ENCODE peak calls at places on chromosomes 12 and 14, in ten cellular contexts. One of them, this sample, is unnamed.
A peak's percentile ranks its signal among the peaks of the same experiment; 100 is the strongest.

GRCh38 chr12:96107236-96107635 is 71.8 kb upstream of the LTA4H start:
- DNase-seq in B cell: no peak
- DNase-seq in fibroblast of the aortic adventitia: no peak
- DNase-seq in progenitor cell of endocrine pancreas: no peak
- DNase-seq in glutamatergic neuron: no peak
- DNase-seq in GM06990: no peak
- DNase-seq in psoas muscle: no peak
- DNase-seq in WTC11: no peak
- DNase-seq in K562: no peak
- DNase-seq in AG10803: no peak
- DNase-seq in this sample: peak; percentile 28

GRCh38 chr14:81390706-81391105 is 9.4 kb downstream of the STON2 start:
- DNase-seq in fibroblast of the aortic adventitia: no peak
- DNase-seq in progenitor cell of endocrine pancreas: no peak
- DNase-seq in WTC11: no peak
- DNase-seq in K562: no peak
- DNase-seq in AG10803: peak; percentile 3
- DNase-seq in GM06990: no peak
- DNase-seq in glutamatergic neuron: no peak
- DNase-seq in B cell: no peak
- DNase-seq in psoas muscle: no peak
- DNase-seq in this sample: no peak

GRCh38 chr12:10559241-10559640 is 53.6 kb downstream of the EIF2S3B start:
- DNase-seq in GM06990: no peak
- DNase-seq in B cell: no peak
- DNase-seq in fibroblast of the aortic adventitia: no peak
- DNase-seq in psoas muscle: no peak
- DNase-seq in progenitor cell of endocrine pancreas: no peak
- DNase-seq in AG10803: no peak
- DNase-seq in K562: no peak
- DNase-seq in glutamatergic neuron: no peak
- DNase-seq in WTC11: no peak
- DNase-seq in this sample: no peak

GRCh38 chr12:18946106-18946505 is 183.4 kb upstream of the PLEKHA5 start:
- DNase-seq in GM06990: no peak
- DNase-seq in AG10803: no peak
- DNase-seq in psoas muscle: no peak
- DNase-seq in K562: peak; percentile 4
- DNase-seq in B cell: no peak
- DNase-seq in progenitor cell of endocrine pancreas: no peak
- DNase-seq in WTC11: no peak
- DNase-seq in fibroblast of the aortic adventitia: no peak
- DNase-seq in glutamatergic neuron: no peak
- DNase-seq in this sample: no peak

GRCh38 chr12:77433799-77434198 is 368.4 kb upstream of the E2F7 start:
- DNase-seq in GM06990: no peak
- DNase-seq in glutamatergic neuron: no peak
- DNase-seq in B cell: no peak
- DNase-seq in AG10803: peak; percentile 54
- DNase-seq in K562: no peak
- DNase-seq in WTC11: no peak
- DNase-seq in fibroblast of the aortic adventitia: no peak
- DNase-seq in progenitor cell of endocrine pancreas: no peak
- DNase-seq in psoas muscle: no peak
- DNase-seq in this sample: no peak

GRCh38 chr12:78864483-78865296 is at the start of gene SYT1:
- DNase-seq in GM06990: peak; percentile 8
- DNase-seq in AG10803: peak; percentile 47
- DNase-seq in K562: no peak
- DNase-seq in progenitor cell of endocrine pancreas: peak; percentile 9
- DNase-seq in glutamatergic neuron: peak; percentile 91
- DNase-seq in B cell: peak; percentile 38
- DNase-seq in psoas muscle: peak; percentile 41
- DNase-seq in WTC11: peak; percentile 89
- DNase-seq in fibroblast of the aortic adventitia: peak; percentile 87
- DNase-seq in this sample: peak; percentile 6

GRCh38 chr12:75825686-75826085 is 205.9 kb downstream of the PHLDA1 start:
- DNase-seq in psoas muscle: no peak
- DNase-seq in B cell: no peak
- DNase-seq in glutamatergic neuron: no peak
- DNase-seq in progenitor cell of endocrine pancreas: no peak
- DNase-seq in AG10803: peak; percentile 91
- DNase-seq in K562: no peak
- DNase-seq in WTC11: no peak
- DNase-seq in GM06990: no peak
- DNase-seq in fibroblast of the aortic adventitia: peak; percentile 69
- DNase-seq in this sample: no peak

GRCh38 chr14:94288610-94289465 is 4.2 kb downstream of the SERPINA10 start:
- DNase-seq in progenitor cell of endocrine pancreas: no peak
- DNase-seq in fibroblast of the aortic adventitia: no peak
- DNase-seq in glutamatergic neuron: no peak
- DNase-seq in AG10803: no peak
- DNase-seq in K562: no peak
- DNase-seq in WTC11: no peak
- DNase-seq in psoas muscle: no peak
- DNase-seq in B cell: no peak
- DNase-seq in GM06990: no peak
- DNase-seq in this sample: no peak

GRCh38 chr12:5099136-5099535 is 55.5 kb downstream of the KCNA5 start:
- DNase-seq in psoas muscle: no peak
- DNase-seq in K562: no peak
- DNase-seq in fibroblast of the aortic adventitia: no peak
- DNase-seq in progenitor cell of endocrine pancreas: no peak
- DNase-seq in B cell: no peak
- DNase-seq in AG10803: no peak
- DNase-seq in WTC11: no peak
- DNase-seq in glutamatergic neuron: peak; percentile 34
- DNase-seq in GM06990: no peak
- DNase-seq in this sample: no peak

GRCh38 chr14:94823556-94824341 is 53.8 kb upstream of the GSC start:
- DNase-seq in WTC11: no peak
- DNase-seq in B cell: no peak
- DNase-seq in glutamatergic neuron: no peak
- DNase-seq in AG10803: peak; percentile 19
- DNase-seq in K562: peak; percentile 7
- DNase-seq in psoas muscle: no peak
- DNase-seq in fibroblast of the aortic adventitia: no peak
- DNase-seq in progenitor cell of endocrine pancreas: no peak
- DNase-seq in GM06990: no peak
- DNase-seq in this sample: no peak

GRCh38 chr14:95147597-95147996 is 9.7 kb downstream of the DICER1 start:
- DNase-seq in B cell: no peak
- DNase-seq in progenitor cell of endocrine pancreas: no peak
- DNase-seq in glutamatergic neuron: no peak
- DNase-seq in psoas muscle: no peak
- DNase-seq in fibroblast of the aortic adventitia: no peak
- DNase-seq in WTC11: no peak
- DNase-seq in GM06990: no peak
- DNase-seq in AG10803: no peak
- DNase-seq in K562: no peak
- DNase-seq in this sample: no peak

GRCh38 chr12:97643961-97644360 is 181.4 kb downstream of the RMST start:
- DNase-seq in AG10803: no peak
- DNase-seq in WTC11: no peak
- DNase-seq in psoas muscle: no peak
- DNase-seq in K562: no peak
- DNase-seq in progenitor cell of endocrine pancreas: no peak
- DNase-seq in GM06990: no peak
- DNase-seq in fibroblast of the aortic adventitia: no peak
- DNase-seq in B cell: no peak
- DNase-seq in glutamatergic neuron: no peak
- DNase-seq in this sample: no peak

GRCh38 chr12:13701502-13701901 is 279.9 kb downstream of the GRIN2B start:
- DNase-seq in fibroblast of the aortic adventitia: no peak
- DNase-seq in K562: no peak
- DNase-seq in GM06990: no peak
- DNase-seq in AG10803: no peak
- DNase-seq in glutamatergic neuron: no peak
- DNase-seq in psoas muscle: no peak
- DNase-seq in WTC11: no peak
- DNase-seq in progenitor cell of endocrine pancreas: no peak
- DNase-seq in B cell: no peak
- DNase-seq in this sample: no peak
- TF ChIP-seq CTCF in fibroblast of the aortic adventitia: no peak
- TF ChIP-seq CTCF in K562: no peak
- TF ChIP-seq CTCF in GM06990: no peak
- TF ChIP-seq CTCF in AG10803: no peak
- TF ChIP-seq CTCF in glutamatergic neuron: no peak
- TF ChIP-seq CTCF in psoas muscle: no peak
- TF ChIP-seq CTCF in WTC11: no peak
- TF ChIP-seq CTCF in progenitor cell of endocrine pancreas: no peak
- TF ChIP-seq CTCF in B cell: no peak
- TF ChIP-seq CTCF in this sample: no peak

GRCh38 chr12:74418573-74418972 is 119.1 kb upstream of the ATXN7L3B start:
- DNase-seq in B cell: no peak
- DNase-seq in GM06990: no peak
- DNase-seq in psoas muscle: no peak
- DNase-seq in glutamatergic neuron: no peak
- DNase-seq in AG10803: no peak
- DNase-seq in K562: no peak
- DNase-seq in progenitor cell of endocrine pancreas: no peak
- DNase-seq in fibroblast of the aortic adventitia: no peak
- DNase-seq in WTC11: no peak
- DNase-seq in this sample: no peak
- TF ChIP-seq CTCF in B cell: no peak
- TF ChIP-seq CTCF in GM06990: no peak
- TF ChIP-seq CTCF in psoas muscle: no peak
- TF ChIP-seq CTCF in glutamatergic neuron: no peak
- TF ChIP-seq CTCF in AG10803: no peak
- TF ChIP-seq CTCF in K562: no peak
- TF ChIP-seq CTCF in progenitor cell of endocrine pancreas: no peak
- TF ChIP-seq CTCF in fibroblast of the aortic adventitia: no peak
- TF ChIP-seq CTCF in WTC11: no peak
- TF ChIP-seq CTCF in this sample: no peak

DNA sequence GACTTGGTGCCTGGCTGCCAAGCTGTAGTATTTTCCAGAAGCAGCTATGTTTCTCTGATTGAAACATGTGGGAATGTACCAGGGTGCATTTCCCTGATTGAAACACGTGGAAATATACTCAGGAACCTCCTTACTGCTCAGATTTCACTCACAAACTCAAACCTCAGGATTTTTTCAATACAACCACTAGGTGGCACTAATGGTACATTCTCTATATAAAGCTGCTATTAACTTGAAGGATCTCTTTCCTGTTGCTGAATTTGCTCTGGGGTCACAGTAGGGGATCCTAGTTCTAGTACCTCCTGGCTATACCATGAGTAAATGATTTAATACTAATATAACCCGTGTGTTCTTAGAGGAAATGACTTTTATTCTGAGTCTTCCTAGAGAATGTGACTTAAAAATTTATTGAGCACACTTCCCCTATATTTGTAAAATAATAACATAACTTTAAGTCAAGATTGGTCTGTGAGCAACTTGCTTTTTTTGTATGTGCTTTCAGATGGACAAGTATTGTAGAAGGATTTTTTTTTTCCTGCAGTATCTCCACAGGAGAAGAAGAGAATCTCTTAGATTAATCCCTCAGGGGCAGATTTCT is 173.8 kb upstream of the MIS18BP1 start:
- DNase-seq in progenitor cell of endocrine pancreas: no peak
- DNase-seq in AG10803: peak; percentile 25
- DNase-seq in fibroblast of the aortic adventitia: peak; percentile 49
- DNase-seq in WTC11: no peak
- DNase-seq in glutamatergic neuron: no peak
- DNase-seq in psoas muscle: no peak
- DNase-seq in GM06990: no peak
- DNase-seq in K562: peak; percentile 16
- DNase-seq in B cell: peak; percentile 23
- DNase-seq in this sample: no peak
- TF ChIP-seq CTCF in progenitor cell of endocrine pancreas: peak; percentile 83
- TF ChIP-seq CTCF in AG10803: peak; percentile 68
- TF ChIP-seq CTCF in fibroblast of the aortic adventitia: peak; percentile 60
- TF ChIP-seq CTCF in WTC11: peak; percentile 49
- TF ChIP-seq CTCF in glutamatergic neuron: peak; percentile 85
- TF ChIP-seq CTCF in psoas muscle: peak; percentile 66
- TF ChIP-seq CTCF in GM06990: peak; percentile 53
- TF ChIP-seq CTCF in K562: peak; percentile 33
- TF ChIP-seq CTCF in B cell: peak; percentile 79
- TF ChIP-seq CTCF in this sample: peak; percentile 40

GRCh38 chr12:6841139-6841515 is 402 bp downstream of the GNB3 start:
- DNase-seq in GM06990: no peak
- DNase-seq in K562: no peak
- DNase-seq in psoas muscle: no peak
- DNase-seq in fibroblast of the aortic adventitia: no peak
- DNase-seq in WTC11: no peak
- DNase-seq in glutamatergic neuron: no peak
- DNase-seq in AG10803: no peak
- DNase-seq in B cell: no peak
- DNase-seq in progenitor cell of endocrine pancreas: no peak
- DNase-seq in this sample: no peak

GRCh38 chr12:6842075-6842474 is 1.4 kb downstream of the GNB3 start:
- DNase-seq in fibroblast of the aortic adventitia: no peak
- DNase-seq in psoas muscle: peak; percentile 12
- DNase-seq in AG10803: no peak
- DNase-seq in B cell: no peak
- DNase-seq in K562: no peak
- DNase-seq in WTC11: no peak
- DNase-seq in progenitor cell of endocrine pancreas: no peak
- DNase-seq in glutamatergic neuron: no peak
- DNase-seq in GM06990: no peak
- DNase-seq in this sample: no peak

GRCh38 chr12:6845395-6845794 is 4.7 kb downstream of the GNB3 start:
- DNase-seq in WTC11: no peak
- DNase-seq in K562: no peak
- DNase-seq in fibroblast of the aortic adventitia: no peak
- DNase-seq in psoas muscle: peak; percentile 43
- DNase-seq in glutamatergic neuron: no peak
- DNase-seq in GM06990: no peak
- DNase-seq in AG10803: no peak
- DNase-seq in B cell: no peak
- DNase-seq in progenitor cell of endocrine pancreas: no peak
- DNase-seq in this sample: no peak

GRCh38 chr12:6840428-6841138 is at the start of gene GNB3:
- DNase-seq in glutamatergic neuron: peak; percentile 43
- DNase-seq in fibroblast of the aortic adventitia: no peak
- DNase-seq in GM06990: no peak
- DNase-seq in progenitor cell of endocrine pancreas: no peak
- DNase-seq in B cell: no peak
- DNase-seq in AG10803: no peak
- DNase-seq in psoas muscle: peak; percentile 33
- DNase-seq in WTC11: no peak
- DNase-seq in K562: peak; percentile 53
- DNase-seq in this sample: no peak

DNA sequence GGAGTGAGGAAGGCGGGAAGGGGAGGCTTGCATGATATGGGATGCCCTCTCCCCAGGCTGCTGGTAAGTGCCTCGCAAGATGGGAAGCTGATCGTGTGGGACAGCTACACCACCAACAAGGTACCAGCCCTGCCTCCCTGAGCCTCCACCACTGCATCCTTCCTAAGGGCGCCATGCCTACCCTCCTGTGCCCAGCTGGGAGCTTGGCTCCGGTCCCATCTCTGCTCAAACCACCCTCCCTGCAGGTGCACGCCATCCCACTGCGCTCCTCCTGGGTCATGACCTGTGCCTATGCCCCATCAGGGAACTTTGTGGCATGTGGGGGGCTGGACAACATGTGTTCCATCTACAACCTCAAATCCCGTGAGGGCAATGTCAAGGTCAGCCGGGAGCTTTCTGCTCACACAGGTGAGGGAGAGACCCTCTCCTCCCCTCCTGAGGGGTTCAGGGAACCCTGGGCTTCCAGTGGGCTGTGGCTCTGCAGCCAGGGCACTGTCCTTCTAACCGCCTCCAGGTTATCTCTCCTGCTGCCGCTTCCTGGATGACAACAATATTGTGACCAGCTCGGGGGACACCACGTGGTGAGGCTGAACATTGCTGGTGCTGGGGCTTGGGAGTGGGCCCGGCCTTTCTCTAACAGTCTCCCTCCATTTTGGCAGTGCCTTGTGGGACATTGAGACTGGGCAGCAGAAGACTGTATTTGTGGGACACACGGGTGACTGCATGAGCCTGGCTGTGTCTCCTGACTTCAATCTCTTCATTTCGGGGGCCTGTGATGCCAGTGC is 2.6 kb downstream of the GNB3 start:
- DNase-seq in progenitor cell of endocrine pancreas: no peak
- DNase-seq in WTC11: peak; percentile 49
- DNase-seq in glutamatergic neuron: no peak
- DNase-seq in AG10803: no peak
- DNase-seq in fibroblast of the aortic adventitia: no peak
- DNase-seq in K562: peak; percentile 77
- DNase-seq in B cell: no peak
- DNase-seq in psoas muscle: peak; percentile 43
- DNase-seq in GM06990: no peak
- DNase-seq in this sample: no peak
- TF ChIP-seq CTCF in progenitor cell of endocrine pancreas: peak; percentile 41
- TF ChIP-seq CTCF in WTC11: no peak
- TF ChIP-seq CTCF in glutamatergic neuron: no peak
- TF ChIP-seq CTCF in AG10803: no peak
- TF ChIP-seq CTCF in fibroblast of the aortic adventitia: no peak
- TF ChIP-seq CTCF in K562: peak; percentile 49
- TF ChIP-seq CTCF in B cell: no peak
- TF ChIP-seq CTCF in psoas muscle: no peak
- TF ChIP-seq CTCF in GM06990: no peak
- TF ChIP-seq CTCF in this sample: no peak

This sample was measured in heart right ventricle.